ENCODE peak calls at places on chromosomes 6 and 20, in seven cellular contexts. J is stomach, N is breast epithelium, Y is upper lobe of left lung, A is A549, M is IMR-90, F is body of pancreas. L is an unnamed sample.

GRCh38 chr6:72826033-72826432 is 204.2 kb downstream of the KCNQ5 start:
- DNase-seq in A (no peak), M (peak; percentile 77), Y (no peak), N (no peak), F (no peak), J (no peak), L (no peak)

GRCh38 chr20:45096781-45097180 is 4.1 kb downstream of the KCNS1 start:
- DNase-seq in J (no peak), N (no peak), Y (no peak), F (no peak), A (no peak), M (no peak), L (no peak)

GRCh38 chr6:8435845-8436168 is 462 bp upstream of the SLC35B3 start:
- DNase-seq in Y (no peak), N (no peak), A (peak; percentile 1), F (no peak), J (no peak), M (peak; percentile 3), L (no peak)

GRCh38 chr6:15254074-15254975 is 8.5 kb downstream of the JARID2 start:
- DNase-seq in M (no peak), A (no peak), N (no peak), F (no peak), Y (no peak), J (peak; percentile 47), L (no peak)

GRCh38 chr6:107292570-107293285 is 166.6 kb downstream of the PDSS2 start:
- DNase-seq in J (no peak), Y (no peak), F (no peak), M (no peak), N (no peak), A (no peak), L (no peak)

GRCh38 chr20:3239867-3240775 is 1.1 kb upstream of the SLC4A11 start:
- DNase-seq in A (no peak), M (no peak), N (no peak), Y (no peak), F (no peak), J (no peak), L (no peak)

GRCh38 chr6:14501240-14501639 is 383.7 kb downstream of the CD83 start:
- DNase-seq in M (no peak), N (no peak), J (no peak), A (no peak), Y (no peak), F (no peak), L (no peak)

GRCh38 chr6:8736046-8736877 is 300.9 kb upstream of the SLC35B3 start:
- DNase-seq in Y (no peak), J (no peak), M (no peak), N (no peak), A (no peak), F (no peak), L (no peak)

GRCh38 chr20:63903796-63904570 is 9.1 kb downstream of the DNAJC5 start:
- DNase-seq in N (no peak), A (no peak), J (no peak), F (no peak), Y (no peak), M (no peak), L (no peak)

GRCh38 chr20:10004900-10005299 is 29.9 kb upstream of the ANKEF1 start:
- DNase-seq in A (no peak), J (no peak), M (no peak), F (no peak), Y (no peak), N (no peak), L (no peak)

GRCh38 chr20:35294293-35294685 is 2.1 kb upstream of the FAM83C start:
- DNase-seq in N (no peak), J (no peak), F (no peak), M (no peak), Y (no peak), A (no peak), L (no peak)

GRCh38 chr6:116190550-116190949 is 63.3 kb downstream of the TSPYL4 start:
- DNase-seq in N (no peak), M (peak; percentile 88), Y (no peak), F (no peak), J (no peak), A (no peak), L (no peak)

GRCh38 chr6:108946695-108947094 is 98.5 kb downstream of the ARMC2 start:
- DNase-seq in A (no peak), Y (no peak), J (no peak), F (no peak), N (no peak), M (peak; percentile 34), L (no peak)

GRCh38 chr6:38160831-38161230 is 341.3 kb downstream of the ZFAND3 start:
- DNase-seq in J (no peak), N (no peak), M (no peak), Y (no peak), F (no peak), A (no peak), L (no peak)

GRCh38 chr20:43096471-43096870 is 93.2 kb downstream of the PTPRT start:
- DNase-seq in J (no peak), A (no peak), F (no peak), N (no peak), M (no peak), Y (no peak), L (no peak)

GRCh38 chr20:62761759-62762131 is 34.5 kb upstream of the MRGBP start:
- DNase-seq in J (no peak), F (no peak), N (no peak), M (no peak), A (no peak), Y (no peak), L (no peak)

GRCh38 chr6:35727935-35728662 is 8.7 kb upstream of the ARMC12 start:
- DNase-seq in Y (peak; percentile 97), M (peak; percentile 94), J (peak; percentile 96), A (peak; percentile 62), F (peak; percentile 95), N (peak; percentile 90), L (peak; percentile 89)
- TF ChIP-seq POLR2A in Y (peak; percentile 26), M (no peak), J (no peak), A (no peak), F (peak; percentile 57), N (peak; percentile 46), L (peak; percentile 71)

GRCh38 chr6:138570716-138571020 is 71.4 kb upstream of the NHSL1 start:
- DNase-seq in Y (no peak), F (no peak), A (no peak), M (peak; percentile 17), N (no peak), J (no peak), L (no peak)

GRCh38 chr6:138572200-138572875 is 73.0 kb upstream of the NHSL1 start:
- DNase-seq in Y (peak; percentile 91), M (peak; percentile 91), J (peak; percentile 89), A (no peak), F (peak; percentile 78), N (peak; percentile 83), L (peak; percentile 60)

GRCh38 chr6:138571585-138572199 is 72.4 kb upstream of the NHSL1 start:
- DNase-seq in M (peak; percentile 12), A (no peak), N (no peak), F (no peak), J (no peak), Y (no peak), L (no peak)

GRCh38 chr6:138569970-138570715 is 70.8 kb upstream of the NHSL1 start:
- DNase-seq in A (no peak), N (no peak), M (peak; percentile 48), F (no peak), Y (no peak), J (no peak), L (no peak)

GRCh38 chr6:138571174-138571573 is 71.9 kb upstream of the NHSL1 start:
- DNase-seq in A (no peak), Y (no peak), M (peak; percentile 26), F (no peak), N (no peak), J (no peak), L (no peak)
- H3K27ac ChIP-seq in A (no peak overlapping the region), Y (peak overlapping the region; percentile 65), M (no peak overlapping the region), F (no peak overlapping the region), N (peak overlapping the region; percentile 68), J (peak overlapping the region; percentile 85), L (no peak overlapping the region)

GRCh38 chr6:26270903-26271639 is 93.9 kb upstream of the BTN3A2 start:
- DNase-seq in F (no peak), N (no peak), M (peak; percentile 90), A (no peak), Y (peak; percentile 43), J (peak; percentile 53), L (no peak)

GRCh38 chr6:26269406-26270120 is 95.4 kb upstream of the BTN3A2 start:
- DNase-seq in M (no peak), A (no peak), F (no peak), N (no peak), Y (no peak), J (no peak), L (no peak)

GRCh38 chr6:26267083-26267589 is 97.9 kb upstream of the BTN3A2 start:
- DNase-seq in M (no peak), J (no peak), N (no peak), Y (no peak), A (no peak), F (no peak), L (no peak)

GRCh38 chr6:26270121-26270861 is 94.7 kb upstream of the BTN3A2 start:
- DNase-seq in A (no peak), M (no peak), Y (no peak), J (no peak), N (no peak), F (no peak), L (no peak)

GRCh38 chr6:26268659-26269402 is 96.2 kb upstream of the BTN3A2 start:
- DNase-seq in A (no peak), M (peak; percentile 65), Y (no peak), N (no peak), F (no peak), J (no peak), L (no peak)
- TF ChIP-seq POLR2A in A (no peak), M (no peak), Y (no peak), N (no peak), F (no peak), J (no peak), L (no peak)

GRCh38 chr6:81999826-82000225 is 247.3 kb upstream of the TENT5A start:
- DNase-seq in M (no peak), Y (no peak), F (no peak), J (no peak), N (no peak), A (no peak), L (no peak)

GRCh38 chr6:81999270-81999669 is 246.8 kb upstream of the TENT5A start:
- DNase-seq in A (no peak), Y (no peak), N (no peak), M (no peak), F (no peak), J (no peak), L (no peak)

GRCh38 chr6:81996414-81996813 is 243.9 kb upstream of the TENT5A start:
- DNase-seq in F (no peak), N (no peak), M (peak; percentile 85), Y (no peak), A (no peak), J (no peak), L (no peak)

GRCh38 chr6:81997091-81997926 is 244.8 kb upstream of the TENT5A start:
- DNase-seq in J (no peak), F (no peak), N (no peak), Y (no peak), A (no peak), M (peak; percentile 88), L (no peak)

GRCh38 chr6:81998432-81998831 is 246.0 kb upstream of the TENT5A start:
- DNase-seq in F (no peak), N (no peak), J (no peak), A (no peak), M (peak; percentile 84), Y (no peak), L (no peak)
- H3K27ac ChIP-seq in F (no peak overlapping the region), N (no peak overlapping the region), J (no peak overlapping the region), A (peak overlapping the region; percentile 73), M (no peak overlapping the region), Y (no peak overlapping the region), L (no peak overlapping the region)

GRCh38 chr6:158571826-158572652 is 12.1 kb downstream of the TMEM181 start:
- DNase-seq in J (peak; percentile 92), Y (peak; percentile 81), M (no peak), A (no peak), F (peak; percentile 83), N (peak; percentile 52), L (no peak)
- TF ChIP-seq POLR2A in J (no peak), Y (no peak), M (no peak), A (no peak), F (peak; percentile 60), N (no peak), L (no peak)

L was measured in tibial nerve.